ENCODE peak calls at places on chromosome 11, in four cellular contexts. Y is psoas muscle, J is heart left ventricle, P is IMR-90. A is an unnamed sample. For H3K4me1, the result is how much of the 10 kb centered on the place peaks cover.

GRCh38 chr11:84273541-84273940 is 987.4 kb upstream of the CCDC90B start:
- ATAC-seq in Y (no peak), J (no peak), P (no peak), A (no peak)

GRCh38 chr11:95387319-95387718 is 156.3 kb upstream of the SESN3 start:
- ATAC-seq in Y (no peak), J (no peak), P (no peak), A (no peak)

GRCh38 chr11:47881145-47881544 is 33.0 kb upstream of the NUP160 start:
- ATAC-seq in Y (no peak), J (peak), P (no peak), A (peak)

GRCh38 chr11:63510360-63511130 is 4.7 kb downstream of the LGALS12 start:
- ATAC-seq in Y (peak), J (peak), P (peak), A (peak)

GRCh38 chr11:21405403-21405802 is 736.0 kb downstream of the NELL1 start:
- ATAC-seq in Y (no peak), J (no peak), P (no peak), A (no peak)

GRCh38 chr11:65981972-65982823 is 19.8 kb downstream of the EIF1AD start:
- ATAC-seq in Y (peak), J (peak), P (no peak), A (no peak)

GRCh38 chr11:93537022-93537421 is 6.2 kb downstream of the SMCO4 start:
- ATAC-seq in Y (peak), J (peak), P (no peak), A (no peak)

GRCh38 chr11:116707250-116707649 is 65.5 kb downstream of the BUD13 start:
- ATAC-seq in Y (peak), J (peak), P (no peak), A (no peak)

GRCh38 chr11:132312616-132313210 is 942.3 kb downstream of the NTM start:
- ATAC-seq in Y (peak), J (peak), P (peak), A (no peak)

GRCh38 chr11:19978668-19979518 is 181.4 kb downstream of the DBX1 start:
- ATAC-seq in Y (no peak), J (peak), P (peak), A (peak)

GRCh38 chr11:66443602-66444001 is 5.0 kb upstream of the MRPL11 start:
- ATAC-seq in Y (no peak), J (no peak), P (peak), A (no peak)

GRCh38 chr11:95299078-95299611 is 68.1 kb upstream of the SESN3 start:
- ATAC-seq in Y (no peak), J (no peak), P (no peak), A (no peak)

GRCh38 chr11:130522284-130522961 is 74.0 kb downstream of the ADAMTS15 start:
- ATAC-seq in Y (peak), J (peak), P (peak), A (peak)

GRCh38 chr11:27238811-27239210 is 124.2 kb downstream of the CCDC34 start:
- ATAC-seq in Y (no peak), J (no peak), P (no peak), A (no peak)

GRCh38 chr11:118620529-118621070 is 13.2 kb downstream of the PHLDB1 start:
- ATAC-seq in Y (no peak), J (peak), P (peak), A (no peak)

GRCh38 chr11:118622376-118623290 is 15.2 kb downstream of the PHLDB1 start:
- ATAC-seq in Y (peak), J (peak), P (peak), A (no peak)

GRCh38 chr11:118619444-118620205 is 12.2 kb downstream of the PHLDB1 start:
- ATAC-seq in Y (no peak), J (peak), P (peak), A (peak)

GRCh38 chr11:118621898-118622375 is 14.5 kb downstream of the PHLDB1 start:
- ATAC-seq in Y (no peak), J (no peak), P (no peak), A (no peak)

GRCh38 chr11:118621071-118621815 is 13.8 kb downstream of the PHLDB1 start:
- ATAC-seq in Y (peak), J (peak), P (peak), A (peak)
- H3K4me1 ChIP-seq in Y (under half), J (half or more), P (under half), A (under half)

DNA sequence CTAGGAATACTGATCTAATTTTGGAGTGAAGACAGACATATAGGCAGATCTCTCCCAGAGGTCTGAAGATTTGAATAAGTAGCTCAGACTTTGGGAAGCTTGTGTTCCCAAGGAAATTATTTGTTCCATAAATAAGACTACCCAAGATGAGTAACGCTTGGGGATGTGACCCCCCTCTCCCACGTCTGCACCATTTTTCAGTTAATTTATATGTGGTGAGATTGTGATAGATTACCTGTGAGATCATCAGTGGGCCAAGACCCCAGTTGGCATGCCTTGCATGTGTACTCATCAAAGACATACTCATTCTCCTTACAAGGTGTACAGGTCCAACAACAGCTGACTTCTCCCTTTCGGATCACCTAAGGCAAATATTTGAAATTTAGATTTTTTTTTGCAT is 252.8 kb upstream of the CTSC start:
- ATAC-seq in Y (no peak), J (no peak), P (no peak), A (no peak)
- H3K4me3 ChIP-seq in Y (no peak), J (no peak), P (no peak), A (no peak)

DNA sequence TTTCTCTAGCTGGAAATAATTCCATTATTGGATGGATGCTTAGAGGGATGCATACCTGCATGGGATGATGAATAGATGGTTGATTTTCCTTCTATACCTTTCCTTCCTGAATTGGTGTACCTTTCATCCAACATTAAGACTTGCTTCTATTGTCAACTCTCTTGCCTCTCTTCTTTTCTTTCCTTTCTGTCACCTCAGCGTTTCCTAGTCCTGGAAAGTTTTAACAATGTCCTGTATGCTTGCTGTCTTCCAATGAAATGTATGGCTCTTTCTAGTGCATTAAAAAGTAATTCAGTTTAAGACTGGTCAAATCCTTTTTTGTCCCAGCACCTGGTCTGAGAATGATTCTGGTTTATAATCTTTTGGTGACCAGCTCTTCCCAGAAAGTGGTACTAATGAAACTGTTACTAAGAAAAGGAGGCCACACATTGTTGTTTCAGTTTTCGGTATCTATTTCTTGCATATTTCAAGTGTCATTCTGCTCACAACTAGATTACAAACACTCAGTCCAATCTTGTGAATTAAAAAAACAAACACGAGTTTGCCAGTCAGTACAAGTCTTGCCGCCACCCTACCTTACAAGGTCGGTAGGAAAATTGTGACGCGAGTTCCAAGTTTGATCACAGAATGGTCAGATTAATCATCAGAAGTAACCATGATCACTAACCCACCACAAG is 8.0 kb downstream of the POU2AF1 start:
- ATAC-seq in Y (no peak), J (no peak), P (no peak), A (no peak)
- H3K4me1 ChIP-seq in Y (under half), J (under half), P (under half), A (under half)

DNA sequence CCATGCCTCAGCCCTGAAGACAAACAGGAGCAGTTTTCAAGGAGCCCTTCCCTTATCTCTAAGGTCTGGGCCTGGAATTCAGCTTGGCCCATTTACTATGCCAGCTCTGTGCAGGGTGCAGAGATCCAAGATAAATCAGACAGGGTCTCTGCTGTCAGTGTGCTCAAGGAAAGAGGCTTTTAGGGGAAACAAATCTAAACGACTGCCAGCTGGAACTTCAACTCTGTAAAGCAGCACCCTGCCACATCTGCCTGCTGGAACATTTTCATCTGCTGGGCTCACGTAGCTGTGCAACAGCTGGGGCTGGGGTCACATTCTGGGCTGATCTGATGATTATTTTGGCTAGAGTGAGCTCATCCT is 19.8 kb upstream of the EHF start:
- ATAC-seq in Y (no peak), J (peak), P (peak), A (no peak)
- H3K4me3 ChIP-seq in Y (no peak), J (no peak), P (no peak), A (no peak)

DNA sequence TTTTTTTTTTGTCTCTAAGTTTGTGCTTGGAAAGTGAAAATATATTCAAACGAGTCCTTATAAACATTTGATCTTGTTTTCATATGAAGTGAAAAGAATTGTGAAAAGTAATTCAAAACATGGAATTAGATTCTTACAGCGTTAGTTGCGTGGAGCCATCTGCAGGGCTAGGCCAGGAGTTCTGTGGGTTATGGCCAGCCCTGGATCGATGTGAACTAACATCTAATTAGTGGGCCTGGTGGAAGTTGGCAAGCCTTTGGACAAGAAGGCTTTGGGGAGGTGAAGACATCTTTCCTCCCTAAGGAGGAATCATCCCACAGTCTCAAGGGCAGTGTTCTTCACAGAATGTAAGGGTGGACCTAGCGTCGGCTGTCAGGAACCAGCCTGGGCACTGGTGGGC is 37.3 kb downstream of the PARVA start:
- ATAC-seq in Y (no peak), J (no peak), P (no peak), A (no peak)
- H3K4me1 ChIP-seq in Y (under half), J (half or more), P (half or more), A (under half)

GRCh38 chr11:72719144-72719543 is 33.1 kb downstream of the ARAP1 start:
- ATAC-seq in Y (peak), J (peak), P (no peak), A (no peak)

GRCh38 chr11:72720047-72720446 is 32.2 kb downstream of the ARAP1 start:
- ATAC-seq in Y (no peak), J (no peak), P (no peak), A (no peak)

GRCh38 chr11:72720806-72721205 is 31.4 kb downstream of the ARAP1 start:
- ATAC-seq in Y (no peak), J (peak), P (no peak), A (no peak)

GRCh38 chr11:72718101-72718501 is 34.1 kb downstream of the ARAP1 start:
- ATAC-seq in Y (no peak), J (no peak), P (no peak), A (no peak)

GRCh38 chr11:72719551-72719950 is 32.7 kb downstream of the ARAP1 start:
- ATAC-seq in Y (no peak), J (no peak), P (no peak), A (no peak)
- H3K4me3 ChIP-seq in Y (peak), J (peak), P (no peak), A (peak)

GRCh38 chr11:124307093-124307492 is 6.7 kb downstream of the OR8D1 start:
- ATAC-seq in Y (no peak), J (no peak), P (peak), A (no peak)

GRCh38 chr11:124302756-124303155 is 11.0 kb downstream of the OR8D1 start:
- ATAC-seq in Y (no peak), J (no peak), P (no peak), A (no peak)

GRCh38 chr11:124297921-124298320 is 15.8 kb downstream of the OR8D1 start:
- ATAC-seq in Y (no peak), J (no peak), P (peak), A (no peak)

GRCh38 chr11:124301482-124301881 is 12.3 kb downstream of the OR8D1 start:
- ATAC-seq in Y (no peak), J (no peak), P (peak), A (peak)

GRCh38 chr11:124302291-124302690 is 11.5 kb downstream of the OR8D1 start:
- ATAC-seq in Y (no peak), J (no peak), P (no peak), A (no peak)
- H3K4me1 ChIP-seq in Y (under half), J (under half), P (under half), A (under half)

GRCh38 chr11:459511-460220 is 9.6 kb downstream of the PTDSS2 start:
- ATAC-seq in Y (no peak), J (peak), P (no peak), A (no peak)
- H3K4me3 ChIP-seq in Y (no peak), J (peak), P (no peak), A (no peak)